ENCODE peak calls at places on chromosome 14, in eight cellular contexts. One of them, this sample, is unnamed.

GRCh38 chr14:34568803-34569202 is 29.3 kb upstream of the EAPP start:
- DNase-seq in CD4-positive, CD25-positive, alpha-beta regulatory T cell: no peak
- DNase-seq in coronary artery: no peak
- DNase-seq in PC-3: no peak
- DNase-seq in NT2/D1: no peak
- DNase-seq in colonic mucosa: no peak
- DNase-seq in cardiac fibroblast: no peak
- DNase-seq in endothelial cell of umbilical vein: no peak
- DNase-seq in this sample: no peak

GRCh38 chr14:39680777-39681176 is 248.5 kb upstream of the FBXO33 start:
- DNase-seq in CD4-positive, CD25-positive, alpha-beta regulatory T cell: no peak
- DNase-seq in coronary artery: no peak
- DNase-seq in PC-3: no peak
- DNase-seq in NT2/D1: no peak
- DNase-seq in colonic mucosa: no peak
- DNase-seq in cardiac fibroblast: no peak
- DNase-seq in endothelial cell of umbilical vein: no peak
- DNase-seq in this sample: no peak

GRCh38 chr14:32073537-32074189 is 3.4 kb upstream of the ARHGAP5 start:
- DNase-seq in CD4-positive, CD25-positive, alpha-beta regulatory T cell: peak
- DNase-seq in coronary artery: no peak
- DNase-seq in PC-3: peak
- DNase-seq in NT2/D1: no peak
- DNase-seq in colonic mucosa: peak
- DNase-seq in cardiac fibroblast: peak
- DNase-seq in endothelial cell of umbilical vein: peak
- DNase-seq in this sample: peak

GRCh38 chr14:105167303-105168092 is 1.1 kb downstream of the JAG2 start:
- DNase-seq in CD4-positive, CD25-positive, alpha-beta regulatory T cell: no peak
- DNase-seq in coronary artery: no peak
- DNase-seq in PC-3: peak
- DNase-seq in NT2/D1: no peak
- DNase-seq in colonic mucosa: no peak
- DNase-seq in cardiac fibroblast: no peak
- DNase-seq in endothelial cell of umbilical vein: no peak
- DNase-seq in this sample: no peak

GRCh38 chr14:86796221-86797074 is 1196.5 kb downstream of the GALC start:
- DNase-seq in CD4-positive, CD25-positive, alpha-beta regulatory T cell: no peak
- DNase-seq in coronary artery: no peak
- DNase-seq in PC-3: no peak
- DNase-seq in NT2/D1: no peak
- DNase-seq in colonic mucosa: no peak
- DNase-seq in cardiac fibroblast: peak
- DNase-seq in endothelial cell of umbilical vein: no peak
- DNase-seq in this sample: no peak

GRCh38 chr14:33259764-33260163 is 321.1 kb downstream of the NPAS3 start:
- DNase-seq in CD4-positive, CD25-positive, alpha-beta regulatory T cell: no peak
- DNase-seq in coronary artery: no peak
- DNase-seq in PC-3: peak
- DNase-seq in NT2/D1: no peak
- DNase-seq in colonic mucosa: no peak
- DNase-seq in cardiac fibroblast: no peak
- DNase-seq in endothelial cell of umbilical vein: no peak
- DNase-seq in this sample: no peak

GRCh38 chr14:54787263-54787662 is 115.4 kb downstream of the GCH1 start:
- DNase-seq in CD4-positive, CD25-positive, alpha-beta regulatory T cell: no peak
- DNase-seq in coronary artery: peak
- DNase-seq in PC-3: no peak
- DNase-seq in NT2/D1: no peak
- DNase-seq in colonic mucosa: no peak
- DNase-seq in cardiac fibroblast: no peak
- DNase-seq in endothelial cell of umbilical vein: no peak
- DNase-seq in this sample: no peak

GRCh38 chr14:105357626-105358025 is 40.7 kb upstream of the TEX22 start:
- DNase-seq in CD4-positive, CD25-positive, alpha-beta regulatory T cell: no peak
- DNase-seq in coronary artery: no peak
- DNase-seq in PC-3: no peak
- DNase-seq in NT2/D1: no peak
- DNase-seq in colonic mucosa: no peak
- DNase-seq in cardiac fibroblast: no peak
- DNase-seq in endothelial cell of umbilical vein: no peak
- DNase-seq in this sample: no peak

GRCh38 chr14:35385042-35385839 is 19.3 kb downstream of the NFKBIA start:
- DNase-seq in CD4-positive, CD25-positive, alpha-beta regulatory T cell: no peak
- DNase-seq in coronary artery: peak
- DNase-seq in PC-3: no peak
- DNase-seq in NT2/D1: no peak
- DNase-seq in colonic mucosa: peak
- DNase-seq in cardiac fibroblast: peak
- DNase-seq in endothelial cell of umbilical vein: peak
- DNase-seq in this sample: peak

GRCh38 chr14:98704441-98704840 is 567.6 kb downstream of the BCL11B start:
- DNase-seq in CD4-positive, CD25-positive, alpha-beta regulatory T cell: peak
- DNase-seq in coronary artery: no peak
- DNase-seq in PC-3: no peak
- DNase-seq in NT2/D1: no peak
- DNase-seq in colonic mucosa: no peak
- DNase-seq in cardiac fibroblast: no peak
- DNase-seq in endothelial cell of umbilical vein: no peak
- DNase-seq in this sample: no peak

GRCh38 chr14:99512571-99513182 is 31.5 kb downstream of the CCNK start:
- DNase-seq in CD4-positive, CD25-positive, alpha-beta regulatory T cell: no peak
- DNase-seq in coronary artery: no peak
- DNase-seq in PC-3: no peak
- DNase-seq in NT2/D1: no peak
- DNase-seq in colonic mucosa: peak
- DNase-seq in cardiac fibroblast: no peak
- DNase-seq in endothelial cell of umbilical vein: no peak
- DNase-seq in this sample: no peak

GRCh38 chr14:81005540-81006228 is 50.3 kb downstream of the TSHR start:
- DNase-seq in CD4-positive, CD25-positive, alpha-beta regulatory T cell: no peak
- DNase-seq in coronary artery: no peak
- DNase-seq in PC-3: no peak
- DNase-seq in NT2/D1: no peak
- DNase-seq in colonic mucosa: no peak
- DNase-seq in cardiac fibroblast: no peak
- DNase-seq in endothelial cell of umbilical vein: no peak
- DNase-seq in this sample: no peak

GRCh38 chr14:105290598-105291356 is 10.0 kb downstream of the BRF1 start:
- DNase-seq in CD4-positive, CD25-positive, alpha-beta regulatory T cell: no peak
- DNase-seq in coronary artery: no peak
- DNase-seq in PC-3: no peak
- DNase-seq in NT2/D1: no peak
- DNase-seq in colonic mucosa: no peak
- DNase-seq in cardiac fibroblast: no peak
- DNase-seq in endothelial cell of umbilical vein: peak
- DNase-seq in this sample: no peak

GRCh38 chr14:91996951-91997371 is 42.9 kb downstream of the TRIP11 start:
- DNase-seq in CD4-positive, CD25-positive, alpha-beta regulatory T cell: peak
- DNase-seq in coronary artery: no peak
- DNase-seq in PC-3: peak
- DNase-seq in NT2/D1: peak
- DNase-seq in colonic mucosa: no peak
- DNase-seq in cardiac fibroblast: peak
- DNase-seq in endothelial cell of umbilical vein: peak
- DNase-seq in this sample: peak

GRCh38 chr14:103721334-103722120 is 5.9 kb downstream of the ZFYVE21 start:
- DNase-seq in CD4-positive, CD25-positive, alpha-beta regulatory T cell: no peak
- DNase-seq in coronary artery: no peak
- DNase-seq in PC-3: peak
- DNase-seq in NT2/D1: no peak
- DNase-seq in colonic mucosa: no peak
- DNase-seq in cardiac fibroblast: no peak
- DNase-seq in endothelial cell of umbilical vein: no peak
- DNase-seq in this sample: peak

GRCh38 chr14:103057372-103058208 is at the start of gene CDC42BPB:
- DNase-seq in CD4-positive, CD25-positive, alpha-beta regulatory T cell: peak
- DNase-seq in coronary artery: peak
- DNase-seq in PC-3: peak
- DNase-seq in NT2/D1: peak
- DNase-seq in colonic mucosa: peak
- DNase-seq in cardiac fibroblast: peak
- DNase-seq in endothelial cell of umbilical vein: peak
- DNase-seq in this sample: peak

GRCh38 chr14:56487761-56488160 is 91.8 kb upstream of the TMEM260 start:
- DNase-seq in CD4-positive, CD25-positive, alpha-beta regulatory T cell: no peak
- DNase-seq in coronary artery: no peak
- DNase-seq in PC-3: peak
- DNase-seq in NT2/D1: no peak
- DNase-seq in colonic mucosa: no peak
- DNase-seq in cardiac fibroblast: peak
- DNase-seq in endothelial cell of umbilical vein: no peak
- DNase-seq in this sample: no peak

GRCh38 chr14:73773441-73774243 is 59.5 kb upstream of the PNMA1 start:
- DNase-seq in CD4-positive, CD25-positive, alpha-beta regulatory T cell: no peak
- DNase-seq in coronary artery: no peak
- DNase-seq in PC-3: no peak
- DNase-seq in NT2/D1: no peak
- DNase-seq in colonic mucosa: no peak
- DNase-seq in cardiac fibroblast: no peak
- DNase-seq in endothelial cell of umbilical vein: no peak
- DNase-seq in this sample: no peak
- H3K4me3 ChIP-seq in CD4-positive, CD25-positive, alpha-beta regulatory T cell: no peak
- H3K4me3 ChIP-seq in coronary artery: no peak
- H3K4me3 ChIP-seq in PC-3: no peak
- H3K4me3 ChIP-seq in NT2/D1: no peak
- H3K4me3 ChIP-seq in colonic mucosa: no peak
- H3K4me3 ChIP-seq in cardiac fibroblast: no peak
- H3K4me3 ChIP-seq in endothelial cell of umbilical vein: no peak
- H3K4me3 ChIP-seq in this sample: no peak

GRCh38 chr14:74402264-74403251 is 23.5 kb downstream of the SYNDIG1L start:
- DNase-seq in CD4-positive, CD25-positive, alpha-beta regulatory T cell: peak
- DNase-seq in coronary artery: no peak
- DNase-seq in PC-3: no peak
- DNase-seq in NT2/D1: no peak
- DNase-seq in colonic mucosa: no peak
- DNase-seq in cardiac fibroblast: no peak
- DNase-seq in endothelial cell of umbilical vein: no peak
- DNase-seq in this sample: no peak

GRCh38 chr14:74405663-74406062 is 20.3 kb downstream of the SYNDIG1L start:
- DNase-seq in CD4-positive, CD25-positive, alpha-beta regulatory T cell: no peak
- DNase-seq in coronary artery: no peak
- DNase-seq in PC-3: no peak
- DNase-seq in NT2/D1: no peak
- DNase-seq in colonic mucosa: no peak
- DNase-seq in cardiac fibroblast: no peak
- DNase-seq in endothelial cell of umbilical vein: no peak
- DNase-seq in this sample: no peak

GRCh38 chr14:74404435-74404834 is 21.6 kb downstream of the SYNDIG1L start:
- DNase-seq in CD4-positive, CD25-positive, alpha-beta regulatory T cell: no peak
- DNase-seq in coronary artery: no peak
- DNase-seq in PC-3: no peak
- DNase-seq in NT2/D1: no peak
- DNase-seq in colonic mucosa: no peak
- DNase-seq in cardiac fibroblast: no peak
- DNase-seq in endothelial cell of umbilical vein: no peak
- DNase-seq in this sample: no peak

GRCh38 chr14:74401504-74402241 is 24.3 kb downstream of the SYNDIG1L start:
- DNase-seq in CD4-positive, CD25-positive, alpha-beta regulatory T cell: peak
- DNase-seq in coronary artery: no peak
- DNase-seq in PC-3: no peak
- DNase-seq in NT2/D1: no peak
- DNase-seq in colonic mucosa: peak
- DNase-seq in cardiac fibroblast: no peak
- DNase-seq in endothelial cell of umbilical vein: no peak
- DNase-seq in this sample: no peak

DNA sequence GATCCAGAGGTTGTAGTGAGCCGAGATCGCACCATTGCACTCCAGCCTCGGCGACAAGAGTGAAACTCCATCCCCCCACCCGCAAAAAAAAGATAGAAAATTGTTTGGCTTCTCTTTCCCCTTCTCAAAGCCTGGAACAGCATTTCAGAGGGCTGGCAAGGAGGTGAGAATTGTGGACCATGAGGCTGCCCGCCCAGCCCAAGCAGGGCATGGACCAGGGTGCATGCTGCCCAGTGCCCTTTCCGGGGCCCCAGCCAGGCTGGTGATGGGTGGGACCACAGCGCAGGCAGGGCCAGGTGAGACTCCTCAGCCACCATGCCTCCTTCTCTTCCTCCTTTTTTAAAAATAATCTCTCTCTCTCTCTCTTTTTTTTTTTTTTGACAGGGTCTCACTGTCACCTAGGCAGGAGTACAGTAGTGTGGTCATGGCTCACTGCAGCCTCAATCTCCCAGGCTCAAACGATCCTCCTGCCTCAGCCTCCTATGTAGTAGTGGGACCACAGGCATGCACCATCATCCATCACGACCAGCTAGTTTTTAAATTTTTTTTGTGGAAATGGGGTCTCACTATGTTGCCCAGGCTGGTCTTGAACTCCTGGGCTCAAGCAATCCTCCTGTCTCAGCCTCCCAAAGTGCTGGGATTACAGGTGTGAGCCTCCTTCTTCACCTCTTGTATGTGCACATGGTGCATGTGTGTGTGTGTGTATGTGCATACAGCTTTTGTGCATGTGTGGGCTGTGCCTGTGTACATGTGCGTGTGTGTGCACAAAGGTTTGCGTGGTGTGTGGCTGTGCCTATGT is 22.2 kb downstream of the SYNDIG1L start:
- DNase-seq in CD4-positive, CD25-positive, alpha-beta regulatory T cell: no peak
- DNase-seq in coronary artery: no peak
- DNase-seq in PC-3: no peak
- DNase-seq in NT2/D1: no peak
- DNase-seq in colonic mucosa: no peak
- DNase-seq in cardiac fibroblast: no peak
- DNase-seq in endothelial cell of umbilical vein: no peak
- DNase-seq in this sample: no peak
- H3K4me3 ChIP-seq in CD4-positive, CD25-positive, alpha-beta regulatory T cell: no peak
- H3K4me3 ChIP-seq in coronary artery: no peak
- H3K4me3 ChIP-seq in PC-3: no peak
- H3K4me3 ChIP-seq in NT2/D1: no peak
- H3K4me3 ChIP-seq in colonic mucosa: no peak
- H3K4me3 ChIP-seq in cardiac fibroblast: no peak
- H3K4me3 ChIP-seq in endothelial cell of umbilical vein: no peak
- H3K4me3 ChIP-seq in this sample: no peak

GRCh38 chr14:68627868-68628604 is 164.8 kb downstream of the ZFP36L1 start:
- DNase-seq in CD4-positive, CD25-positive, alpha-beta regulatory T cell: peak
- DNase-seq in coronary artery: peak
- DNase-seq in PC-3: peak
- DNase-seq in NT2/D1: peak
- DNase-seq in colonic mucosa: peak
- DNase-seq in cardiac fibroblast: peak
- DNase-seq in endothelial cell of umbilical vein: no peak
- DNase-seq in this sample: no peak
- H3K4me3 ChIP-seq in CD4-positive, CD25-positive, alpha-beta regulatory T cell: peak
- H3K4me3 ChIP-seq in coronary artery: peak
- H3K4me3 ChIP-seq in PC-3: peak
- H3K4me3 ChIP-seq in NT2/D1: peak
- H3K4me3 ChIP-seq in colonic mucosa: peak
- H3K4me3 ChIP-seq in cardiac fibroblast: no peak
- H3K4me3 ChIP-seq in endothelial cell of umbilical vein: no peak
- H3K4me3 ChIP-seq in this sample: peak

GRCh38 chr14:60508707-60509437 is at the start of gene SIX6:
- DNase-seq in CD4-positive, CD25-positive, alpha-beta regulatory T cell: no peak
- DNase-seq in coronary artery: no peak
- DNase-seq in PC-3: no peak
- DNase-seq in NT2/D1: peak
- DNase-seq in colonic mucosa: no peak
- DNase-seq in cardiac fibroblast: peak
- DNase-seq in endothelial cell of umbilical vein: peak
- DNase-seq in this sample: no peak
- H3K4me3 ChIP-seq in CD4-positive, CD25-positive, alpha-beta regulatory T cell: no peak
- H3K4me3 ChIP-seq in coronary artery: peak
- H3K4me3 ChIP-seq in PC-3: no peak
- H3K4me3 ChIP-seq in NT2/D1: peak
- H3K4me3 ChIP-seq in colonic mucosa: no peak
- H3K4me3 ChIP-seq in cardiac fibroblast: no peak
- H3K4me3 ChIP-seq in endothelial cell of umbilical vein: no peak
- H3K4me3 ChIP-seq in this sample: no peak